ENCODE peak calls at places on chromosomes 7 and 10, in five cellular contexts. One of them, this sample, is unnamed.

GRCh38 chr7:13921062-13921461 is 68.4 kb downstream of the ETV1 start:
- DNase-seq in T-cell: no peak
- DNase-seq in putamen: no peak
- DNase-seq in RPMI8226: no peak
- DNase-seq in EL: no peak
- DNase-seq in this sample: no peak

GRCh38 chr10:32266979-32267378 is 80.0 kb downstream of the EPC1 start:
- DNase-seq in T-cell: no peak
- DNase-seq in EL: no peak
- DNase-seq in putamen: no peak
- DNase-seq in RPMI8226: no peak
- DNase-seq in this sample: no peak

GRCh38 chr7:961546-962400 is 7.3 kb upstream of the ADAP1 start:
- DNase-seq in RPMI8226: no peak
- DNase-seq in T-cell: no peak
- DNase-seq in EL: no peak
- DNase-seq in putamen: no peak
- DNase-seq in this sample: no peak

GRCh38 chr7:84108787-84109186 is 85.8 kb downstream of the SEMA3A start:
- DNase-seq in T-cell: no peak
- DNase-seq in RPMI8226: no peak
- DNase-seq in putamen: no peak
- DNase-seq in EL: no peak
- DNase-seq in this sample: no peak

GRCh38 chr7:159109092-159110035 is 35.3 kb downstream of the VIPR2 start:
- DNase-seq in putamen: no peak
- DNase-seq in EL: no peak
- DNase-seq in T-cell: no peak
- DNase-seq in RPMI8226: peak; percentile 95
- DNase-seq in this sample: no peak

GRCh38 chr10:3237055-3237454 is 64.5 kb upstream of the PITRM1 start:
- DNase-seq in T-cell: no peak
- DNase-seq in putamen: no peak
- DNase-seq in EL: no peak
- DNase-seq in RPMI8226: no peak
- DNase-seq in this sample: no peak

GRCh38 chr10:99906470-99906869 is 103.3 kb downstream of the DNMBP start:
- DNase-seq in putamen: no peak
- DNase-seq in RPMI8226: no peak
- DNase-seq in T-cell: no peak
- DNase-seq in EL: peak; percentile 87
- DNase-seq in this sample: no peak

GRCh38 chr10:77943086-77943901 is 16.7 kb upstream of the DLG5 start:
- DNase-seq in putamen: peak; percentile 39
- DNase-seq in T-cell: no peak
- DNase-seq in RPMI8226: no peak
- DNase-seq in EL: peak; percentile 82
- DNase-seq in this sample: no peak

GRCh38 chr10:119306964-119307363 is 99.6 kb downstream of the GRK5 start:
- DNase-seq in putamen: no peak
- DNase-seq in EL: peak; percentile 12
- DNase-seq in RPMI8226: no peak
- DNase-seq in T-cell: no peak
- DNase-seq in this sample: no peak

GRCh38 chr7:1164436-1164835 is 4.4 kb upstream of the ZFAND2A start:
- DNase-seq in putamen: no peak
- DNase-seq in T-cell: no peak
- DNase-seq in EL: no peak
- DNase-seq in RPMI8226: no peak
- DNase-seq in this sample: no peak

GRCh38 chr7:3043544-3044395 is at the start of gene CARD11:
- DNase-seq in EL: no peak
- DNase-seq in putamen: no peak
- DNase-seq in RPMI8226: peak; percentile 57
- DNase-seq in T-cell: peak; percentile 42
- DNase-seq in this sample: no peak

GRCh38 chr7:33888206-33888605 is 17.1 kb upstream of the BMPER start:
- DNase-seq in T-cell: no peak
- DNase-seq in RPMI8226: no peak
- DNase-seq in putamen: no peak
- DNase-seq in EL: peak; percentile 69
- DNase-seq in this sample: no peak

This sample was measured in NCI-H2081 treated with DMSO at 0.1 percent for 48 hours.